ENCODE peak calls at places on chromosomes 5 and 9, in ten cellular contexts. N, Z, F, S, G, X, K, R, O and J are unnamed samples.

GRCh38 chr9:34384368-34385165 is 7.9 kb upstream of the MYORG start:
- DNase-seq in N (no peak), S (no peak), F (no peak), K (no peak), G (no peak), X (no peak), O (no peak), Z (no peak), R (no peak), J (no peak)

GRCh38 chr5:171309526-171310333 is 682 bp downstream of the TLX3 start:
- DNase-seq in X (no peak), S (no peak), N (no peak), F (no peak), O (no peak), Z (no peak), K (peak; percentile 68), G (no peak), R (no peak), J (no peak)

GRCh38 chr9:99319048-99319447 is 97.0 kb downstream of the SEC61B start:
- DNase-seq in X (no peak), F (no peak), K (no peak), S (no peak), O (no peak), G (no peak), N (no peak), R (no peak), Z (no peak), J (no peak)

GRCh38 chr9:129030191-129030590 is 2.1 kb upstream of the SH3GLB2 start:
- DNase-seq in F (no peak), S (no peak), O (no peak), X (no peak), G (no peak), N (no peak), K (no peak), Z (no peak), R (no peak), J (no peak)

GRCh38 chr5:6591671-6592288 is 41.1 kb downstream of the NSUN2 start:
- DNase-seq in X (no peak), K (no peak), N (no peak), F (no peak), O (no peak), S (no peak), R (no peak), Z (no peak), G (no peak), J (no peak)

GRCh38 chr5:4563400-4563799 is 576.7 kb upstream of the ADAMTS16 start:
- DNase-seq in X (no peak), K (peak; percentile 85), F (no peak), G (no peak), Z (no peak), R (no peak), S (no peak), O (no peak), N (peak; percentile 18), J (no peak)

GRCh38 chr5:2703041-2703440 is 48.4 kb downstream of the IRX2 start:
- DNase-seq in N (no peak), K (no peak), O (no peak), R (no peak), S (no peak), F (no peak), Z (no peak), X (no peak), G (no peak), J (no peak)

GRCh38 chr9:135970128-135970815 is 9.1 kb upstream of the UBAC1 start:
- DNase-seq in N (no peak), F (no peak), S (no peak), Z (no peak), K (no peak), O (no peak), G (no peak), X (no peak), R (no peak), J (no peak)

GRCh38 chr5:75632321-75632720 is 21.1 kb downstream of the ANKDD1B start:
- DNase-seq in N (no peak), Z (no peak), F (no peak), S (no peak), O (peak; percentile 27), K (no peak), G (no peak), R (no peak), X (no peak), J (no peak)

GRCh38 chr5:72266862-72267261 is 53.2 kb downstream of the MRPS27 start:
- DNase-seq in O (no peak), F (no peak), S (no peak), X (no peak), R (no peak), Z (no peak), K (no peak), N (no peak), G (no peak), J (no peak)

GRCh38 chr5:179122411-179123108 is 62.4 kb downstream of the ZNF354C start:
- DNase-seq in N (no peak), O (no peak), G (no peak), K (no peak), Z (no peak), X (no peak), S (no peak), R (no peak), F (no peak), J (no peak)

GRCh38 chr5:142091012-142091411 is 17.6 kb upstream of the NDFIP1 start:
- DNase-seq in G (no peak), N (no peak), Z (no peak), S (no peak), O (no peak), X (no peak), F (no peak), K (no peak), R (no peak), J (no peak)

DNA sequence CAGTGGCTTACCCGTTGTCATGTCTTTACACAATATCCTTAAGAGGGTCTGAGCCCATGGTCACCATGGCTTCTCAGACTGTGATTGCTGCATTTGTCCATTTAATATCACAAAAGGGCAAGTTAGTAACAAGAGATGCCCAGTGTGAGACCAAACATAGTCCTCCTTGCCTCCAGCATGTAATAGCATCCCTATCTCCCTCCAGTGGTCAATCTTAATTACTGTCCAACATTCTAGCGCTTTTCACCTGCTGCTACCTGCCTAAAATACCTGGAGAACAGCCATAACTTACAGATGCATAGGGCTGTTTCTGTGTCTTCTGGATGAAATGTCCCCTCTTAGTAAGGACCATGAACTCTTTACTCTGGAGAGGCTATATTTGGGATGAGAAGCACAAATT is 267.2 kb upstream of the DAB2 start:
- DNase-seq in X (no peak), O (no peak), K (no peak), N (no peak), Z (no peak), S (no peak), G (no peak), F (no peak), R (no peak), J (no peak)
- TF ChIP-seq CTCF in X (no peak), O (no peak), K (peak; percentile 36), N (no peak), Z (peak; percentile 24), S (peak; percentile 8), G (no peak), F (no peak), R (no peak), J (no peak)

GRCh38 chr5:84642324-84642723 is 257.6 kb upstream of the EDIL3 start:
- DNase-seq in K (no peak), O (no peak), G (no peak), Z (no peak), S (no peak), R (no peak), F (no peak), N (no peak), X (no peak), J (no peak)
- TF ChIP-seq CTCF in K (no peak), O (no peak), G (no peak), Z (no peak), S (no peak), R (no peak), F (no peak), N (no peak), X (no peak), J (no peak)

DNA sequence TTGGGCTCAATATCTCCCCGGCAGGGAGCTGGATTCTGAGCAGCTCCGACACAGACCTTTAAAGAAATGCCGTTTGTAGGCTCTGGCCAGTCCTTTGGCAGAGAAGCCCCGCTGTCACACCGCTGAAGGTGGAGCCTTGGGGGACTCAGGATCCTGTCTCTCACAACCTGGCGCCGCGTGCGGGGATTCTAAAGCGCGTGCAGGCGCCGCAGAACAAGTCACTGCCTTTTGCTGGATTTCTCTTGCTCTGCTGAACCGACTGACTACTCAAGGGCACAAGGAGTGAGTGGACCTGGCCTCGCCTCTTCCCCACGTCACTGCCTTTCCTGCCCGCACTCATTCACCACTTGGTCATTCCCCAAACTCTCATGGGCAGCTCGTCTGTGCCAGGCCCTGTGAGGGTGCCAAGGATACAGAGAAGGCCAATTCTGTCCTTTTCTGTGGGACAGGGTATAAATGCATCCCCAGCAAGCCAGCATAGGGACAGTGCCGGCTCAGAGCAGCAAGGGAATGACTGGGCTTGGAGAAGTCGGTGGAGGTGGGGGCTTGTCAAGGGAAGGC is 69.3 kb downstream of the CRB2 start:
- DNase-seq in O (no peak), G (no peak), F (no peak), R (no peak), X (no peak), Z (no peak), K (peak; percentile 50), N (no peak), S (no peak), J (no peak)
- TF ChIP-seq CTCF in O (no peak), G (no peak), F (no peak), R (no peak), X (no peak), Z (no peak), K (no peak), N (no peak), S (no peak), J (no peak)

GRCh38 chr5:140408750-140409241 is 7.2 kb downstream of the ANKHD1 start:
- DNase-seq in G (no peak), R (no peak), F (no peak), O (no peak), N (no peak), K (no peak), Z (no peak), X (no peak), S (no peak), J (no peak)
- TF ChIP-seq CTCF in G (no peak), R (no peak), F (no peak), O (no peak), N (no peak), K (no peak), Z (no peak), X (no peak), S (no peak), J (no peak)